ENCODE peak calls at places on chromosome 17, in four cellular contexts. K is HS-27A; U is epithelial cell of esophagus; F is stimulated activated CD8-positive, alpha-beta memory T cell treated with anti-CD3 and anti-CD28 coated beads, Interleukin-7, amount 100 ng/mL, for 48 hours. V is an unnamed sample.

GRCh38 chr17:7019839-7020519 is 2.9 kb upstream of the BCL6B start:
- DNase-seq in K (no peak), U (no peak), F (no peak), V (no peak)

GRCh38 chr17:50209472-50210248 is 8.2 kb upstream of the COL1A1 start:
- DNase-seq in K (peak; percentile 88), U (no peak), F (no peak), V (no peak)

GRCh38 chr17:78529871-78530670 is 47.1 kb downstream of the DNAH17 start:
- DNase-seq in K (no peak), F (no peak), U (no peak), V (no peak)

GRCh38 chr17:79174905-79175856 is 100.6 kb downstream of the ENGASE start:
- DNase-seq in F (no peak), K (no peak), U (peak; percentile 18), V (no peak)

GRCh38 chr17:81383504-81384421 is 11.5 kb upstream of the BAHCC1 start:
- DNase-seq in F (no peak), K (no peak), U (no peak), V (no peak)

GRCh38 chr17:42683407-42684031 is 1.2 kb downstream of the CNTNAP1 start:
- DNase-seq in U (no peak), F (no peak), K (no peak), V (no peak)

GRCh38 chr17:57879437-57880085 is 29.7 kb upstream of the MRPS23 start:
- DNase-seq in F (peak; percentile 19), K (no peak), U (no peak), V (no peak)

GRCh38 chr17:6605142-6605541 is 35.4 kb downstream of the KIAA0753 start:
- DNase-seq in F (no peak), U (no peak), K (no peak), V (no peak)

GRCh38 chr17:65039349-65039988 is 17.1 kb downstream of the GNA13 start:
- DNase-seq in K (no peak), U (peak; percentile 95), F (peak; percentile 23), V (no peak)

GRCh38 chr17:76735006-76735405 is 2.1 kb downstream of the SRSF2 start:
- DNase-seq in U (peak; percentile 50), F (no peak), K (no peak), V (no peak)

GRCh38 chr17:82008941-82009405 is 13.7 kb downstream of the CENPX start:
- DNase-seq in U (no peak), F (no peak), K (no peak), V (no peak)

GRCh38 chr17:14048169-14048568 is 21.1 kb upstream of the COX10 start:
- DNase-seq in U (no peak), F (no peak), K (no peak), V (no peak)

GRCh38 chr17:75832652-75833400 is 11.4 kb downstream of the UNC13D start:
- DNase-seq in K (no peak), F (no peak), U (no peak), V (no peak)

GRCh38 chr17:76540381-76541300 is 797 bp downstream of the PRCD start:
- DNase-seq in F (no peak), U (peak; percentile 96), K (peak; percentile 40), V (peak; percentile 98)

GRCh38 chr17:79711715-79712305 is 18.9 kb upstream of the ENPP7 start:
- DNase-seq in F (no peak), U (no peak), K (no peak), V (no peak)

GRCh38 chr17:64460955-64461354 is 12.0 kb downstream of the MILR1 start:
- DNase-seq in U (no peak), F (no peak), K (no peak), V (no peak)

GRCh38 chr17:74959826-74960738 is 12.5 kb downstream of the HID1 start:
- DNase-seq in U (peak; percentile 70), K (no peak), F (no peak), V (no peak)

GRCh38 chr17:45293413-45294211 is 23.2 kb downstream of the MAP3K14 start:
- DNase-seq in F (no peak), U (peak; percentile 79), K (peak; percentile 89), V (peak; percentile 77)

GRCh38 chr17:64920026-64920418 is 744 bp upstream of the LRRC37A3 start:
- DNase-seq in U (no peak), K (no peak), F (no peak), V (peak; percentile 42)

GRCh38 chr17:49523706-49524472 is 28.8 kb downstream of the NGFR start:
- DNase-seq in U (peak; percentile 96), K (no peak), F (no peak), V (no peak)

GRCh38 chr17:61378658-61379456 is 20.8 kb upstream of the TBX2 start:
- DNase-seq in K (no peak), F (no peak), U (no peak), V (no peak)

GRCh38 chr17:8835106-8835505 is 32.4 kb downstream of the PIK3R6 start:
- DNase-seq in U (no peak), K (no peak), F (no peak), V (no peak)

GRCh38 chr17:18925187-18925586 is 26.8 kb upstream of the SLC5A10 start:
- DNase-seq in K (no peak), F (no peak), U (no peak), V (no peak)

V was measured in dorsolateral prefrontal cortex.